ENCODE peak calls at places on chromosomes 12 and 14, in seven cellular contexts. One of them, this sample, is unnamed.

GRCh38 chr14:69980457-69981414 is 101.5 kb downstream of the SMOC1 start:
- DNase-seq in kidney epithelial cell: no peak
- DNase-seq in fibroblast of pulmonary artery: no peak
- DNase-seq in body of pancreas: no peak
- DNase-seq in A673: no peak
- DNase-seq in thoracic aorta: no peak
- DNase-seq in transverse colon: no peak
- DNase-seq in this sample: no peak

GRCh38 chr14:102799684-102800562 is 22.7 kb downstream of the TRAF3 start:
- DNase-seq in kidney epithelial cell: no peak
- DNase-seq in fibroblast of pulmonary artery: peak
- DNase-seq in body of pancreas: no peak
- DNase-seq in A673: no peak
- DNase-seq in thoracic aorta: no peak
- DNase-seq in transverse colon: no peak
- DNase-seq in this sample: peak

GRCh38 chr12:89980236-89980635 is 271.6 kb upstream of the ATP2B1 start:
- DNase-seq in kidney epithelial cell: no peak
- DNase-seq in fibroblast of pulmonary artery: peak
- DNase-seq in body of pancreas: no peak
- DNase-seq in A673: peak
- DNase-seq in thoracic aorta: no peak
- DNase-seq in transverse colon: no peak
- DNase-seq in this sample: no peak

GRCh38 chr12:124695861-124696260 is 128.4 kb upstream of the NCOR2 start:
- DNase-seq in kidney epithelial cell: no peak
- DNase-seq in fibroblast of pulmonary artery: peak
- DNase-seq in body of pancreas: no peak
- DNase-seq in A673: no peak
- DNase-seq in thoracic aorta: no peak
- DNase-seq in transverse colon: no peak
- DNase-seq in this sample: no peak

GRCh38 chr12:89880695-89881350 is 172.2 kb upstream of the ATP2B1 start:
- DNase-seq in kidney epithelial cell: no peak
- DNase-seq in fibroblast of pulmonary artery: no peak
- DNase-seq in body of pancreas: no peak
- DNase-seq in A673: no peak
- DNase-seq in thoracic aorta: no peak
- DNase-seq in transverse colon: peak
- DNase-seq in this sample: no peak

GRCh38 chr12:116794725-116795124 is 56.6 kb downstream of the RNFT2 start:
- DNase-seq in kidney epithelial cell: no peak
- DNase-seq in fibroblast of pulmonary artery: no peak
- DNase-seq in body of pancreas: no peak
- DNase-seq in A673: no peak
- DNase-seq in thoracic aorta: no peak
- DNase-seq in transverse colon: peak
- DNase-seq in this sample: no peak

GRCh38 chr12:96140110-96140509 is 54.1 kb upstream of the ELK3 start:
- DNase-seq in kidney epithelial cell: peak
- DNase-seq in fibroblast of pulmonary artery: peak
- DNase-seq in body of pancreas: no peak
- DNase-seq in A673: peak
- DNase-seq in thoracic aorta: no peak
- DNase-seq in transverse colon: no peak
- DNase-seq in this sample: peak

GRCh38 chr14:92173668-92174067 is 51.9 kb downstream of the CPSF2 start:
- DNase-seq in kidney epithelial cell: no peak
- DNase-seq in fibroblast of pulmonary artery: no peak
- DNase-seq in body of pancreas: no peak
- DNase-seq in A673: no peak
- DNase-seq in thoracic aorta: no peak
- DNase-seq in transverse colon: no peak
- DNase-seq in this sample: no peak

GRCh38 chr12:49342066-49342913 is 4.4 kb upstream of the DNAJC22 start:
- DNase-seq in kidney epithelial cell: no peak
- DNase-seq in fibroblast of pulmonary artery: peak
- DNase-seq in body of pancreas: peak
- DNase-seq in A673: peak
- DNase-seq in thoracic aorta: no peak
- DNase-seq in transverse colon: peak
- DNase-seq in this sample: peak

GRCh38 chr12:10385181-10385613 is 4.6 kb downstream of the KLRK1 start:
- DNase-seq in kidney epithelial cell: peak
- DNase-seq in fibroblast of pulmonary artery: peak
- DNase-seq in body of pancreas: no peak
- DNase-seq in A673: peak
- DNase-seq in thoracic aorta: no peak
- DNase-seq in transverse colon: no peak
- DNase-seq in this sample: peak

GRCh38 chr12:38556647-38557046 is 240.1 kb downstream of the ALG10B start:
- DNase-seq in kidney epithelial cell: no peak
- DNase-seq in fibroblast of pulmonary artery: no peak
- DNase-seq in body of pancreas: no peak
- DNase-seq in A673: no peak
- DNase-seq in thoracic aorta: no peak
- DNase-seq in transverse colon: no peak
- DNase-seq in this sample: no peak

GRCh38 chr12:104448031-104448430 is 8.7 kb upstream of the CHST11 start:
- DNase-seq in kidney epithelial cell: no peak
- DNase-seq in fibroblast of pulmonary artery: no peak
- DNase-seq in body of pancreas: no peak
- DNase-seq in A673: no peak
- DNase-seq in thoracic aorta: no peak
- DNase-seq in transverse colon: no peak
- DNase-seq in this sample: no peak

GRCh38 chr14:72714094-72714493 is 179.8 kb downstream of the DPF3 start:
- DNase-seq in kidney epithelial cell: no peak
- DNase-seq in fibroblast of pulmonary artery: no peak
- DNase-seq in body of pancreas: no peak
- DNase-seq in A673: no peak
- DNase-seq in thoracic aorta: no peak
- DNase-seq in transverse colon: peak
- DNase-seq in this sample: no peak

DNA sequence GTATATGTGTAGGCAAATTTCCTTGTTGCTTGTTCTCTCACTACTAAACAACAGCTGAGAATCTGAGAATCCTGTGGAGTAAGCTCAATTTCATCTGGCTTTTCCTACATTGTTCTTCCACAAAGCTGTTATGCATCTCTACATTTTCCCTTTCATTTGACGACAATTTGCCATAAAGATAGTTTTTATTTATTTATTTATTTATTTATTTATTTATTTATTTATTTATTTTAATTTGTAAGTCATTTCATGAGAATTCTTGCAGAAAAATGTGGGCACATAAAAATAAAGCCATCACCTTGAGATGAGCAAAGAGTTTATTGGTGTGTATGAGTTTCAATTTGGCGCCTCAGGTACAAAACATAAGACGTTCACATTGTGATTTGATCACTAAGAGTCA is 545.9 kb upstream of the SEL1L start:
- DNase-seq in kidney epithelial cell: no peak
- DNase-seq in fibroblast of pulmonary artery: no peak
- DNase-seq in body of pancreas: no peak
- DNase-seq in A673: no peak
- DNase-seq in thoracic aorta: no peak
- DNase-seq in transverse colon: no peak
- DNase-seq in this sample: no peak
- H3K4me3 ChIP-seq in kidney epithelial cell: no peak
- H3K4me3 ChIP-seq in fibroblast of pulmonary artery: no peak
- H3K4me3 ChIP-seq in body of pancreas: no peak
- H3K4me3 ChIP-seq in A673: no peak
- H3K4me3 ChIP-seq in thoracic aorta: no peak
- H3K4me3 ChIP-seq in transverse colon: no peak
- H3K4me3 ChIP-seq in this sample: no peak

GRCh38 chr14:75700295-75700694 is 39.2 kb downstream of the TTLL5 start:
- DNase-seq in kidney epithelial cell: no peak
- DNase-seq in fibroblast of pulmonary artery: no peak
- DNase-seq in body of pancreas: no peak
- DNase-seq in A673: no peak
- DNase-seq in thoracic aorta: no peak
- DNase-seq in transverse colon: no peak
- DNase-seq in this sample: no peak
- TF ChIP-seq CTCF in kidney epithelial cell: no peak
- TF ChIP-seq CTCF in fibroblast of pulmonary artery: no peak
- TF ChIP-seq CTCF in body of pancreas: no peak
- TF ChIP-seq CTCF in A673: no peak
- TF ChIP-seq CTCF in thoracic aorta: no peak
- TF ChIP-seq CTCF in transverse colon: no peak
- TF ChIP-seq CTCF in this sample: no peak

DNA sequence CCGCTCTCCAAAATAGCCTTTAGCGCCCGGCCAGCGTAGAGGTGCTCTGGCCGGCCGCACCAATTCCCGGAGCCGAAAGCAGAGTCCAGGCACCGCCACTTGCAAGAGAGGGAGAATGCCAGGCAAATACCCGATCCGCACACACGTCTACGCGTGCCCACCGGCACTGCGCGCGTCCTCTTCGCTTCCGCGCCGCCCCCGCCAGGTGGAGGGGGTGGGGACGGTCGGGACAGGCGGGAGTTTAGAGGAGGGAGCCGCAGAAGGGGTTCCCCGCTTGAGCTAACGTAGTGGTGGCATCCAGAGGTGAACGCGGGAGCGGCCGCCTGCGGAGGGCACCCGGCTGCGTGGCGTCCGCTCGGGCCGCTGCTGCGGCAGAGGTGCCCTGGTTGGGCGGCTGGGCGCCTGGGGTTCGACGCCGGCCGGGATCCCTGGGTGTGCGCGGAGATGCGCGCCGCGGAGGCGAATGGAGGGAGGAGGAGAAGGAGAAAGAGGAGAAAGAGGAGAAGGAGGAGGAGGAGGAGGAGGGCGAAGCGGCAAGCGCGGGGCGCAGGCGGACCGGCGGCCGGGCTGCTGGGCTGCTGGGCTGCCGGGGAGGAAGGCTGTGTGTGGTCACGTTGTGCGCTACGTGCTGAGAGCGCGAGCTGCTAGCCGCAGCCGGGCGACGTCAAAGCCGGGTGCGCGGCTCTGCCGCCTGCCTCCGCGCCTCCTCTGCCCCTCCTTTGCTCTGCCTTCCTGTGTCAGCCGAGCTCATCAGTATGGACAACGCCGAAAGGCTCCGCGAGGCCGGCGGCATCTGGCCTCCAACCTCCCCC is at the start of gene MDGA2:
- DNase-seq in kidney epithelial cell: no peak
- DNase-seq in fibroblast of pulmonary artery: no peak
- DNase-seq in body of pancreas: no peak
- DNase-seq in A673: peak
- DNase-seq in thoracic aorta: no peak
- DNase-seq in transverse colon: no peak
- DNase-seq in this sample: no peak
- H3K4me3 ChIP-seq in kidney epithelial cell: peak
- H3K4me3 ChIP-seq in fibroblast of pulmonary artery: no peak
- H3K4me3 ChIP-seq in body of pancreas: no peak
- H3K4me3 ChIP-seq in A673: peak
- H3K4me3 ChIP-seq in thoracic aorta: peak
- H3K4me3 ChIP-seq in transverse colon: no peak
- H3K4me3 ChIP-seq in this sample: peak

DNA sequence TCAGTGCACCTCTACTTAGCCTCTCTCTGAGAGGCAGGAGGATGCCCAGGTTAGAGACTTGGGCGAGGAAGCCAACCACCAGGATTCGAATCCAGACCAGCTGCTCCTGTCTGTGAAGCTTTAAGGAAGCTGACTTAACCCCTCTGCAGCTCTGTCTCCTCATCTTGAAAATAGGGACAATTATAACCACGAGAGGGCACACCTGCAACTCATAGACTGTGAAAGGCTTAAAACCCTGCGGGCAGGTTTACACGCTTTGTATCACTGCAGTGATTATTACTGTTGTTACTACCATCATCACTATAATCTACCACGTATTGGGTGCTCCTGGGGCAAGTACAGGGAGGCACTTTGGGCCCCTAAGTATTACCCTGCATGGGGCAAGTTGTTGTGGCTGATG is 379.8 kb downstream of the VRK1 start:
- DNase-seq in kidney epithelial cell: no peak
- DNase-seq in fibroblast of pulmonary artery: no peak
- DNase-seq in body of pancreas: no peak
- DNase-seq in A673: no peak
- DNase-seq in thoracic aorta: no peak
- DNase-seq in transverse colon: no peak
- DNase-seq in this sample: no peak
- TF ChIP-seq CTCF in kidney epithelial cell: peak
- TF ChIP-seq CTCF in fibroblast of pulmonary artery: no peak
- TF ChIP-seq CTCF in body of pancreas: no peak
- TF ChIP-seq CTCF in A673: peak
- TF ChIP-seq CTCF in thoracic aorta: no peak
- TF ChIP-seq CTCF in transverse colon: no peak
- TF ChIP-seq CTCF in this sample: peak

DNA sequence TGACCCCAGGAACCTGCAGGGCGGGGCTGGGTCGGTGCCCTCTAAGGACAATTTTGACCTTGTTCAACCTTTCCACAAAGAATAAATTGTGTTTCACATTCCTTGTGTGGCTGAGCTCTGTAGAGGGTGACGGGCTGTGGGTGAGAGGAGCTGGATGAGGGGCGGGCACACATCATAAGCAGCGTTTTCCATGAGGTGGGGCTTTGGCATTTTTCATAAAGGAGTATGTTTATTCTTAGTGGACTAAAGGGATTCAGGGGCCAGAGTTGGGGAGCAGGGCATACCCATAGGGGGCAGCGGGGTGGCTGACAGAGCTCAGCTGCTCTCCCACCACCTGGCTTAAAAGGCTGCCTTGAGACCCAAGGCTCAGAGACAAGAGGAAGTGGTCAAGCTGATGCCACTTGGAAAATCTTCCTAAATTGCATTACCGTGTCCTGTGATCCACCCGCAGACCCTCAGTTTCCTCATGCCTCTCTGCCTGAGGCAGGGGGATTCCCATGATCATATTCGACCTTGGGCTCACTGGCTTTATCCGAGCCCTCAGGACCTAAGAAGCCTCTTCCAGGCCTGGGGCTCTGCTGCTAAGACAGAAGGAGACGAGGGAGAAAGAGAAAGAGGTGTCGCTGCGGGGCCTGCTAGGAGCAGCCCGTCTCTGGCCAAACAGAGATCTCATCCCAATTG is 11.4 kb downstream of the MMP14 start:
- DNase-seq in kidney epithelial cell: no peak
- DNase-seq in fibroblast of pulmonary artery: peak
- DNase-seq in body of pancreas: no peak
- DNase-seq in A673: no peak
- DNase-seq in thoracic aorta: no peak
- DNase-seq in transverse colon: no peak
- DNase-seq in this sample: no peak
- H3K4me3 ChIP-seq in kidney epithelial cell: no peak
- H3K4me3 ChIP-seq in fibroblast of pulmonary artery: no peak
- H3K4me3 ChIP-seq in body of pancreas: no peak
- H3K4me3 ChIP-seq in A673: no peak
- H3K4me3 ChIP-seq in thoracic aorta: peak
- H3K4me3 ChIP-seq in transverse colon: no peak
- H3K4me3 ChIP-seq in this sample: no peak

This sample was measured in astrocyte of the cerebellum.